ENCODE peak calls at places on chromosomes 16 and 17, in nine cellular contexts. Y is sigmoid colon, V is GM12891, J is A549, F is erythroblast, K is Peyer's patch, X is HCT116, S is prostate gland, R is NB4. A is an unnamed sample.

GRCh38 chr16:30381351-30382041 is 865 bp downstream of the SEPTIN1 start:
- DNase-seq in R (peak; percentile 77), S (no peak), F (no peak), J (no peak), K (no peak), V (no peak), X (no peak), Y (no peak), A (no peak)

GRCh38 chr16:67674851-67675578 is 8.4 kb downstream of the C16orf86 start:
- DNase-seq in R (no peak), X (no peak), S (no peak), Y (no peak), V (no peak), J (no peak), F (no peak), K (no peak), A (no peak)

GRCh38 chr16:84966150-84966447 is 45.2 kb downstream of the ZDHHC7 start:
- DNase-seq in V (no peak), R (no peak), K (no peak), F (no peak), Y (no peak), X (no peak), S (no peak), J (no peak), A (no peak)

GRCh38 chr16:66509576-66509975 is 40.3 kb downstream of the TK2 start:
- DNase-seq in X (no peak), S (no peak), F (no peak), R (no peak), J (no peak), K (peak; percentile 31), Y (peak; percentile 56), V (no peak), A (no peak)

GRCh38 chr17:49015924-49016774 is 19.0 kb downstream of the IGF2BP1 start:
- DNase-seq in S (no peak), Y (no peak), R (no peak), V (no peak), K (no peak), F (peak; percentile 32), X (no peak), J (peak; percentile 61), A (no peak)

GRCh38 chr17:17186051-17186450 is 20.1 kb downstream of the PLD6 start:
- DNase-seq in R (no peak), Y (no peak), V (no peak), X (no peak), K (no peak), S (peak; percentile 65), F (peak; percentile 17), J (no peak), A (no peak)

GRCh38 chr17:45143767-45144198 is 4.5 kb upstream of the HEXIM1 start:
- DNase-seq in J (no peak), R (peak; percentile 91), F (peak; percentile 60), X (no peak), Y (peak; percentile 98), K (peak; percentile 70), V (no peak), S (peak; percentile 89), A (peak; percentile 98)

GRCh38 chr16:901715-902601 is 68.8 kb downstream of the LMF1 start:
- DNase-seq in V (no peak), X (no peak), F (no peak), R (no peak), K (no peak), S (no peak), J (no peak), Y (no peak), A (no peak)

GRCh38 chr17:73291260-73291801 is 20.5 kb downstream of the CDC42EP4 start:
- DNase-seq in V (peak; percentile 55), F (peak; percentile 77), S (no peak), J (peak; percentile 59), X (peak; percentile 79), Y (peak; percentile 85), K (peak; percentile 58), R (peak; percentile 95), A (peak; percentile 95)

DNA sequence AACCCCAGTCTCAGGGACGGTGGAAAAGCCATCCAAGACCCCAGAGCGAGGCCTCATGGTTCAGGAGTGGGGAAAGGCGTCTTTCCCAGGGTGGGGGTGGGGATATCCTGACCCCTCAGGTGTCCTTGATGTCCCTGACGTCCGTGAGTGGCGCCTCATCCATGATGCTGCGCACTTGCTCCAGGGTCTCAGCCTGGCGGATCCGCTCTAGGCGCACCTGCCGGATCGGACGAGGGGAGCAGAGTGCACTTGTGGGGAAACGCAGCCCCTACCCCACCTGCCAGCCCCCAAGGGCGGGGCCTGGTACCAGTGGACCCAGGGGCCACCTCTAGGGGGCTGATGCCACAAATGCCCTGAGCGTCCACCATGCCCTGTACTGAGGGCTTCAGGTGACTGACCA is 20.2 kb downstream of the RABEP2 start:
- DNase-seq in Y (no peak), R (no peak), F (no peak), X (no peak), J (no peak), S (no peak), K (no peak), V (no peak), A (no peak)
- TF ChIP-seq POLR2A in Y (no peak), R (no peak), F (no peak), X (no peak), J (no peak), S (no peak), K (no peak), V (no peak), A (no peak)

GRCh38 chr17:78935419-78936323 is 10.5 kb upstream of the TIMP2 start:
- DNase-seq in V (no peak), S (no peak), X (no peak), R (no peak), Y (peak; percentile 95), J (peak; percentile 84), F (no peak), K (no peak), A (peak; percentile 73)

GRCh38 chr17:78937561-78937960 is 12.4 kb upstream of the TIMP2 start:
- DNase-seq in K (no peak), J (no peak), V (no peak), S (no peak), Y (peak; percentile 58), X (no peak), F (no peak), R (no peak), A (no peak)

GRCh38 chr17:78933025-78933958 is 8.1 kb upstream of the TIMP2 start:
- DNase-seq in F (peak; percentile 11), V (peak; percentile 71), R (peak; percentile 77), J (peak; percentile 99), Y (peak; percentile 88), X (peak; percentile 80), K (no peak), S (no peak), A (peak; percentile 92)

GRCh38 chr17:78934681-78935418 is 9.7 kb upstream of the TIMP2 start:
- DNase-seq in Y (peak; percentile 75), X (no peak), V (no peak), R (no peak), S (no peak), F (no peak), J (no peak), K (no peak), A (no peak)

GRCh38 chr17:78933959-78934568 is 8.9 kb upstream of the TIMP2 start:
- DNase-seq in X (no peak), K (peak; percentile 77), V (no peak), J (peak; percentile 92), F (peak; percentile 18), S (peak; percentile 98), R (peak; percentile 34), Y (peak; percentile 100), A (peak; percentile 92)
- TF ChIP-seq POLR2A in X (no peak), K (no peak), V (no peak), J (peak; percentile 46), F (no peak), S (peak; percentile 47), R (no peak), Y (no peak), A (no peak)

GRCh38 chr17:1108560-1108809 is 71.3 kb downstream of the ABR start:
- DNase-seq in Y (no peak), K (no peak), F (no peak), S (no peak), X (no peak), R (no peak), V (no peak), J (no peak), A (no peak)
- TF ChIP-seq POLR2A in Y (no peak), K (peak; percentile 39), F (no peak), S (peak; percentile 28), X (no peak), R (no peak), V (no peak), J (no peak), A (no peak)

DNA sequence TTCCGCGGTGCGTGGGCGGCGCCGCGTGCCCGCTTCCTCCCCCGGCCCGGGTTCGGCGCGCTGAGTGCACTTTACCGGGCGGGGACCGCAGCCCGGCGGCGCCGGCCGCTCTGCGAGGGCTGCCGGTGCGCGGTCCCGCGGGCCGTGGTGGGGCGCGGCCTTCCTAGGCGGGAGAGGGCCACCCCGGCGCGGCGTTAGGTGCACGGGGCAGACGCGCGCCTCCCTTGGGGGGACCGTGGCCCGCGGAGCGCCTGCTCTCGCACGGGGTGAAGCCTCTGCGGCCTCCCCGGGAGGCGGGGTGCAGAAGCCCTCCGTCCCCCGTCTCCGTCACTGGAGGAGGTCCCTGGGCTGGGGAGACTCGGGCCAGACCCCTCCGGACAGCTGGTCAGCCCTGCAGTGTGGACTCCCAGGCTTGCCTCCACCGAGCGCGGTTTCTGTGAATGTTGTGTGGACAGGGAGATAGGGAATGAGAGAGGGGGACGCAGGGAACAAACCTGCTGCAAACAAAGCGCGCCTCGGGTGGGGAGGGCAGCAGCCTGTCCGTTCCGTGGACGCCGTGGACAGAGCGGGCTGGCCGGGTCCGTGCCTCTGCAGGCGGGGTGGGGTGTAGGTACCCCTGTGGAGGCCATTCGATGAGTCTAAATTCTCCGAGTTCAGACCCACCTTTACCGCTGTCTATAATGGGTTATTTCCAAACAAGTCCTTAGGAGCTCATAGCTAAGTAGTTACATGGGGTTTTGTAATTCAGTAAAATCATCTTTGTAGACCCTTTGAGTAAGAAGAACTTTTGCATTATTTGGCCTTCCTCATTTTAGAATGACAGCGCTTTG is 721 bp downstream of the TBCD start:
- DNase-seq in S (no peak), J (peak; percentile 59), K (no peak), F (peak; percentile 77), V (peak; percentile 61), R (peak; percentile 43), X (no peak), Y (peak; percentile 73), A (no peak)
- TF ChIP-seq POLR2A in S (no peak), J (no peak), K (no peak), F (no peak), V (no peak), R (no peak), X (no peak), Y (no peak), A (no peak)